ENCODE peak calls at places on chromosome 1, in seven cellular contexts. E is BJ; P is tibial artery; Q is cardiac muscle cell; Y is aorta; O is ovary; H is CD8-positive, alpha-beta memory T cell. X is an unnamed sample.

GRCh38 chr1:224343679-224344078 is 13.0 kb upstream of the CNIH4 start:
- DNase-seq in E (no peak), P (no peak), Q (no peak), Y (no peak), O (no peak), H (no peak), X (no peak)

GRCh38 chr1:226061793-226062557 is 541 bp upstream of the H3-3A start:
- DNase-seq in E (no peak), P (peak; percentile 88), Q (peak; percentile 90), Y (peak; percentile 90), O (peak; percentile 81), H (no peak), X (peak; percentile 85)

GRCh38 chr1:96313216-96313615 is 408.4 kb upstream of the PTBP2 start:
- DNase-seq in E (no peak), P (no peak), Q (no peak), Y (no peak), O (no peak), H (no peak), X (no peak)

GRCh38 chr1:93426183-93426582 is 21.7 kb upstream of the FNBP1L start:
- DNase-seq in E (no peak), P (no peak), Q (no peak), Y (no peak), O (no peak), H (no peak), X (no peak)

GRCh38 chr1:165408518-165408917 is 36.4 kb downstream of the RXRG start:
- DNase-seq in E (no peak), P (no peak), Q (peak; percentile 67), Y (no peak), O (no peak), H (no peak), X (no peak)

GRCh38 chr1:189619682-189620332 is 857.9 kb downstream of the BRINP3 start:
- DNase-seq in E (no peak), P (no peak), Q (no peak), Y (no peak), O (no peak), H (no peak), X (no peak)

GRCh38 chr1:63134501-63135173 is 187.7 kb upstream of the FOXD3 start:
- DNase-seq in E (no peak), P (no peak), Q (no peak), Y (no peak), O (no peak), H (no peak), X (no peak)

GRCh38 chr1:55444660-55445059 is 229.5 kb upstream of the USP24 start:
- DNase-seq in E (no peak), P (no peak), Q (no peak), Y (no peak), O (no peak), H (no peak), X (no peak)

GRCh38 chr1:44696789-44697188 is 22.3 kb downstream of the ARMH1 start:
- DNase-seq in E (no peak), P (no peak), Q (no peak), Y (no peak), O (no peak), H (no peak), X (no peak)

GRCh38 chr1:16017461-16018303 is at the start of gene HSPB7:
- DNase-seq in E (peak; percentile 55), P (peak; percentile 98), Q (peak; percentile 97), Y (peak; percentile 96), O (peak; percentile 91), H (no peak), X (no peak)

GRCh38 chr1:78370779-78371482 is 119.8 kb upstream of the PTGFR start:
- DNase-seq in E (peak; percentile 58), P (no peak), Q (no peak), Y (no peak), O (no peak), H (no peak), X (no peak)

GRCh38 chr1:84668185-84668584 is 22.1 kb downstream of the SSX2IP start:
- DNase-seq in E (no peak), P (no peak), Q (no peak), Y (no peak), O (no peak), H (no peak), X (no peak)

GRCh38 chr1:200290010-200290685 is 119.7 kb downstream of the ZNF281 start:
- DNase-seq in E (no peak), P (no peak), Q (no peak), Y (no peak), O (no peak), H (no peak), X (no peak)

GRCh38 chr1:197918815-197919522 is 1.8 kb downstream of the LHX9 start:
- DNase-seq in E (no peak), P (peak; percentile 60), Q (no peak), Y (no peak), O (no peak), H (no peak), X (no peak)

GRCh38 chr1:197917553-197917812 is 311 bp downstream of the LHX9 start:
- DNase-seq in E (no peak), P (no peak), Q (no peak), Y (no peak), O (no peak), H (no peak), X (no peak)

GRCh38 chr1:197915797-197916686 is 1.1 kb upstream of the LHX9 start:
- DNase-seq in E (no peak), P (peak; percentile 71), Q (peak; percentile 81), Y (peak; percentile 89), O (peak; percentile 85), H (no peak), X (no peak)

GRCh38 chr1:197919523-197920301 is 2.5 kb downstream of the LHX9 start:
- DNase-seq in E (no peak), P (no peak), Q (no peak), Y (no peak), O (no peak), H (no peak), X (peak; percentile 46)

GRCh38 chr1:197917813-197918646 is 858 bp downstream of the LHX9 start:
- DNase-seq in E (no peak), P (peak; percentile 64), Q (no peak), Y (peak; percentile 78), O (peak; percentile 46), H (no peak), X (no peak)
- H3K4me3 ChIP-seq in E (peak overlapping the region; percentile 70), P (peak overlapping the region; percentile 41), Q (peak overlapping the region; percentile 4), Y (peak overlapping the region; percentile 18), O (peak overlapping the region; percentile 30), H (no peak overlapping the region), X (peak overlapping the region; percentile 42)

GRCh38 chr1:19067912-19068638 is 111.6 kb upstream of the IFFO2 start:
- DNase-seq in E (no peak), P (no peak), Q (no peak), Y (no peak), O (no peak), H (no peak), X (no peak)
- H3K4me3 ChIP-seq in E (no peak overlapping the region), P (no peak overlapping the region), Q (no peak overlapping the region), Y (no peak overlapping the region), O (no peak overlapping the region), H (no peak overlapping the region), X (no peak overlapping the region)

GRCh38 chr1:1597275-1597930 is 2.5 kb downstream of the FNDC10 start:
- DNase-seq in E (no peak), P (no peak), Q (peak; percentile 42), Y (no peak), O (no peak), H (no peak), X (no peak)
- H3K4me3 ChIP-seq in E (no peak overlapping the region), P (no peak overlapping the region), Q (no peak overlapping the region), Y (no peak overlapping the region), O (no peak overlapping the region), H (no peak overlapping the region), X (no peak overlapping the region)

DNA sequence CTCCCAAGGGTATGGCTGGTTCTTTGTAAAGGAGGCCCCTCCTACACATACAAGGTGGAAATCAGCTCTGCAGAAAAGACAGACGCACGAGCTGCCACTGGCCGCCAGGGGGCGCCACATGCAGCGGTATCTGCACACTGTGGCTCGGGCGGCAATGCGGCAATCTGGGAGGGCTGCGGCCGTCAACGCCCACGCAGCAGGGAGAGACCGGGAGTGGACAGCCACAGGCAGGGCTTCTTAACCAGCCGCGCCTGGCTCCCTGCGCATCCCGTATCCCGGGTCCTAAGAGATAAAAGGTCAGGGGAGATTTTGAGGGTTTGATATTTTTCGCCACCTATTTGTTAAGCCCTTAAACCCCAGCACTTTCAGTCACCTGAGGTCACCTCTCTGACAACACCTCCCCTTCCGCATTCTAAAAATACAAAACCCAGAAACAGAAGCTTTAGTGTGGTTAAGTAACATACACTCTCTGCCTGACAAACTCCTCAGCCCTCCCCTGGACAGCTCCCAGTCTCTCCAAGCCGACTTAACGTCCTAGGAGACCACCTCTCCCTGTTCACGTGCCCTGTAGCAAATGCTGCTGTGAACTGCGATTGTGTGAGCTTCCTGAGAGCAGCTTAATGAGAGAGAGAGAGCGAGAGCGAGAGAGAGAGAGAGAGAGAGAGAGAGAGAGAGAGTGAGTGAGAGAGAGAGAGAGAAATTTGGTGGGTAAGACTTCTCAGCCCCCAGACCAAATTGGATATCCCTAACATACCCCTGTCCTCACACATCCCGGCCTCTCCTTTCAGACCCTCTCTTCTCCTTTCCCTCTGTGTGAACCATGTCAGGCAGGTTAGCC is 13.5 kb upstream of the KCNA2 start:
- DNase-seq in E (no peak), P (peak; percentile 76), Q (peak; percentile 93), Y (peak; percentile 95), O (peak; percentile 70), H (peak; percentile 92), X (peak; percentile 85)
- H3K4me3 ChIP-seq in E (no peak overlapping the region), P (no peak overlapping the region), Q (no peak overlapping the region), Y (no peak overlapping the region), O (no peak overlapping the region), H (peak overlapping the region; percentile 70), X (peak overlapping the region; percentile 28)